ENCODE peak calls at places on chromosomes 13 and 19, in six cellular contexts. W is CD8-positive, alpha-beta T cell; D is Calu3; R is stimulated activated CD4-positive, alpha-beta T cell treated with anti-CD3 and anti-CD28 coated beads, Interleukin-2, amount 100 ng/mL, for 48 hours; M is EL; C is C1 segment of cervical spinal cord. V is an unnamed sample.

GRCh38 chr13:112053744-112054615 is 13.0 kb upstream of the SOX1 start:
- DNase-seq in W (no peak), D (no peak), R (no peak), M (no peak), C (no peak), V (no peak)

GRCh38 chr13:19587635-19588300 is 26.4 kb upstream of the TPTE2 start:
- DNase-seq in W (no peak), D (peak), R (no peak), M (peak), C (no peak), V (peak)

GRCh38 chr19:50377051-50377441 is 789 bp downstream of the NR1H2 start:
- DNase-seq in W (peak), D (peak), R (peak), M (no peak), C (no peak), V (peak)

GRCh38 chr19:38512277-38512676 is 78.8 kb downstream of the RYR1 start:
- DNase-seq in W (no peak), D (no peak), R (no peak), M (no peak), C (no peak), V (no peak)

GRCh38 chr13:40653558-40654318 is 12.7 kb downstream of the FOXO1 start:
- DNase-seq in W (no peak), D (no peak), R (no peak), M (no peak), C (no peak), V (no peak)

GRCh38 chr19:7115721-7116120 is 46.2 kb downstream of the ZNF557 start:
- DNase-seq in W (no peak), D (no peak), R (no peak), M (no peak), C (peak), V (no peak)

GRCh38 chr19:54462713-54463530 is 656 bp downstream of the LENG9 start:
- DNase-seq in W (peak), D (peak), R (peak), M (peak), C (no peak), V (peak)

GRCh38 chr13:43730642-43731041 is 56.1 kb downstream of the ENOX1 start:
- DNase-seq in W (no peak), D (no peak), R (no peak), M (peak), C (no peak), V (peak)

GRCh38 chr19:1445185-1445931 is 4.6 kb upstream of the APC2 start:
- DNase-seq in W (peak), D (peak), R (peak), M (peak), C (peak), V (peak)

GRCh38 chr13:76711515-76712182 is 174.6 kb downstream of the KCTD12 start:
- DNase-seq in W (no peak), D (no peak), R (no peak), M (peak), C (no peak), V (peak)

GRCh38 chr19:55086730-55087541 is 11.3 kb downstream of the EPS8L1 start:
- DNase-seq in W (peak), D (no peak), R (no peak), M (peak), C (peak), V (peak)

V was measured in AG20443.